ENCODE peak calls at places on chromosomes 5 and 9, in four cellular contexts. One of them, this sample, is unnamed.

GRCh38 chr5:179293276-179293675 is 52.0 kb downstream of the ADAMTS2 start:
- DNase-seq in substantia nigra: no peak
- DNase-seq in GM12878: no peak
- DNase-seq in transverse colon: no peak
- DNase-seq in this sample: no peak

GRCh38 chr9:9670454-9670853 is 942.3 kb downstream of the PTPRD start:
- DNase-seq in transverse colon: no peak
- DNase-seq in substantia nigra: no peak
- DNase-seq in GM12878: no peak
- DNase-seq in this sample: no peak

GRCh38 chr9:114281421-114282103 is 41.3 kb upstream of the ORM1 start:
- DNase-seq in GM12878: no peak
- DNase-seq in transverse colon: no peak
- DNase-seq in substantia nigra: no peak
- DNase-seq in this sample: no peak

GRCh38 chr5:43839218-43839617 is 236.2 kb downstream of the NNT start:
- DNase-seq in transverse colon: no peak
- DNase-seq in GM12878: no peak
- DNase-seq in substantia nigra: no peak
- DNase-seq in this sample: no peak

GRCh38 chr9:96136992-96137665 is 164.8 kb downstream of the HSD17B3 start:
- DNase-seq in substantia nigra: peak
- DNase-seq in GM12878: peak
- DNase-seq in transverse colon: peak
- DNase-seq in this sample: peak

GRCh38 chr5:151684690-151685361 is 1.9 kb downstream of the SPARC start:
- DNase-seq in transverse colon: peak
- DNase-seq in GM12878: no peak
- DNase-seq in substantia nigra: no peak
- DNase-seq in this sample: peak

GRCh38 chr5:79181419-79182022 is 54.4 kb upstream of the JMY start:
- DNase-seq in substantia nigra: no peak
- DNase-seq in GM12878: no peak
- DNase-seq in transverse colon: no peak
- DNase-seq in this sample: no peak

GRCh38 chr5:179149278-179149677 is 89.1 kb downstream of the ZNF354C start:
- DNase-seq in transverse colon: no peak
- DNase-seq in substantia nigra: no peak
- DNase-seq in GM12878: no peak
- DNase-seq in this sample: no peak

GRCh38 chr5:124612023-124612422 is 134.4 kb downstream of the ZNF608 start:
- DNase-seq in substantia nigra: no peak
- DNase-seq in GM12878: no peak
- DNase-seq in transverse colon: no peak
- DNase-seq in this sample: no peak

GRCh38 chr9:126117631-126118030 is 209.0 kb upstream of the MVB12B start:
- DNase-seq in transverse colon: no peak
- DNase-seq in GM12878: no peak
- DNase-seq in substantia nigra: no peak
- DNase-seq in this sample: peak

GRCh38 chr5:9370256-9370655 is 175.6 kb downstream of the SEMA5A start:
- DNase-seq in substantia nigra: no peak
- DNase-seq in transverse colon: no peak
- DNase-seq in GM12878: no peak
- DNase-seq in this sample: no peak

GRCh38 chr5:134227259-134227658 is 1.4 kb upstream of the PPP2CA start:
- DNase-seq in GM12878: no peak
- DNase-seq in substantia nigra: peak
- DNase-seq in transverse colon: peak
- DNase-seq in this sample: peak

GRCh38 chr5:115450741-115451140 is 93.8 kb downstream of the FEM1C start:
- DNase-seq in transverse colon: no peak
- DNase-seq in substantia nigra: no peak
- DNase-seq in GM12878: no peak
- DNase-seq in this sample: no peak

GRCh38 chr5:90398726-90399125 is 10.8 kb downstream of the CETN3 start:
- DNase-seq in substantia nigra: peak
- DNase-seq in transverse colon: no peak
- DNase-seq in GM12878: no peak
- DNase-seq in this sample: no peak

GRCh38 chr9:98146101-98146991 is 27.3 kb upstream of the TRIM14 start:
- DNase-seq in GM12878: peak
- DNase-seq in transverse colon: peak
- DNase-seq in substantia nigra: no peak
- DNase-seq in this sample: peak

GRCh38 chr9:32487981-32488380 is 38.0 kb downstream of the RIGI start:
- DNase-seq in substantia nigra: no peak
- DNase-seq in GM12878: no peak
- DNase-seq in transverse colon: no peak
- DNase-seq in this sample: no peak

This sample was measured in mucosa of gallbladder.